ENCODE peak calls at places on chromosomes 7 and 10, in ten cellular contexts. One of them, this sample, is unnamed.

GRCh38 chr7:87416682-87417587 is 58.5 kb downstream of the ABCB4 start:
- DNase-seq in PC-3: peak; percentile 85
- DNase-seq in GM23338: peak; percentile 86
- DNase-seq in endodermal cell: peak; percentile 88
- DNase-seq in astrocyte of the spinal cord: peak; percentile 77
- DNase-seq in adrenal gland: peak; percentile 60
- DNase-seq in AG04450: peak; percentile 21
- DNase-seq in epithelial cell of esophagus: peak; percentile 73
- DNase-seq in heart right ventricle: peak; percentile 66
- DNase-seq in body of pancreas: peak; percentile 68
- DNase-seq in this sample: peak; percentile 10

GRCh38 chr10:24701447-24701846 is 22.2 kb downstream of the ARHGAP21 start:
- DNase-seq in adrenal gland: no peak
- DNase-seq in AG04450: no peak
- DNase-seq in epithelial cell of esophagus: no peak
- DNase-seq in heart right ventricle: no peak
- DNase-seq in GM23338: no peak
- DNase-seq in astrocyte of the spinal cord: no peak
- DNase-seq in endodermal cell: no peak
- DNase-seq in PC-3: no peak
- DNase-seq in body of pancreas: no peak
- DNase-seq in this sample: no peak

GRCh38 chr10:58384095-58384494 is 1.1 kb upstream of the TFAM start:
- DNase-seq in epithelial cell of esophagus: no peak
- DNase-seq in adrenal gland: no peak
- DNase-seq in endodermal cell: no peak
- DNase-seq in astrocyte of the spinal cord: peak; percentile 17
- DNase-seq in body of pancreas: no peak
- DNase-seq in AG04450: no peak
- DNase-seq in PC-3: peak; percentile 62
- DNase-seq in GM23338: no peak
- DNase-seq in heart right ventricle: no peak
- DNase-seq in this sample: no peak

GRCh38 chr10:76185476-76186255 is 754.2 kb downstream of the LRMDA start:
- DNase-seq in endodermal cell: no peak
- DNase-seq in heart right ventricle: no peak
- DNase-seq in body of pancreas: peak; percentile 6
- DNase-seq in adrenal gland: no peak
- DNase-seq in astrocyte of the spinal cord: peak; percentile 2
- DNase-seq in GM23338: no peak
- DNase-seq in AG04450: no peak
- DNase-seq in epithelial cell of esophagus: no peak
- DNase-seq in PC-3: no peak
- DNase-seq in this sample: no peak

GRCh38 chr10:110535958-110536891 is 31.3 kb upstream of the SMC3 start:
- DNase-seq in endodermal cell: peak; percentile 79
- DNase-seq in adrenal gland: no peak
- DNase-seq in epithelial cell of esophagus: peak; percentile 53
- DNase-seq in body of pancreas: peak; percentile 19
- DNase-seq in heart right ventricle: peak; percentile 43
- DNase-seq in GM23338: peak; percentile 57
- DNase-seq in PC-3: peak; percentile 74
- DNase-seq in astrocyte of the spinal cord: peak; percentile 80
- DNase-seq in AG04450: peak; percentile 61
- DNase-seq in this sample: peak; percentile 72

GRCh38 chr7:16817536-16817935 is 12.7 kb upstream of the AGR2 start:
- DNase-seq in heart right ventricle: no peak
- DNase-seq in epithelial cell of esophagus: peak; percentile 87
- DNase-seq in PC-3: peak; percentile 83
- DNase-seq in GM23338: no peak
- DNase-seq in body of pancreas: no peak
- DNase-seq in AG04450: no peak
- DNase-seq in endodermal cell: no peak
- DNase-seq in adrenal gland: no peak
- DNase-seq in astrocyte of the spinal cord: peak; percentile 84
- DNase-seq in this sample: no peak

GRCh38 chr7:101598981-101599681 is 30.0 kb downstream of the MYL10 start:
- DNase-seq in GM23338: no peak
- DNase-seq in adrenal gland: no peak
- DNase-seq in PC-3: no peak
- DNase-seq in astrocyte of the spinal cord: no peak
- DNase-seq in body of pancreas: peak; percentile 9
- DNase-seq in heart right ventricle: no peak
- DNase-seq in AG04450: no peak
- DNase-seq in epithelial cell of esophagus: no peak
- DNase-seq in endodermal cell: no peak
- DNase-seq in this sample: no peak

GRCh38 chr10:102411341-102412255 is 7.0 kb downstream of the PSD start:
- DNase-seq in adrenal gland: no peak
- DNase-seq in heart right ventricle: no peak
- DNase-seq in AG04450: no peak
- DNase-seq in endodermal cell: no peak
- DNase-seq in epithelial cell of esophagus: no peak
- DNase-seq in astrocyte of the spinal cord: no peak
- DNase-seq in GM23338: no peak
- DNase-seq in body of pancreas: no peak
- DNase-seq in PC-3: no peak
- DNase-seq in this sample: no peak

GRCh38 chr7:122072924-122073599 is 71.0 kb downstream of the AASS start:
- DNase-seq in AG04450: no peak
- DNase-seq in GM23338: no peak
- DNase-seq in epithelial cell of esophagus: no peak
- DNase-seq in endodermal cell: no peak
- DNase-seq in heart right ventricle: no peak
- DNase-seq in PC-3: no peak
- DNase-seq in astrocyte of the spinal cord: no peak
- DNase-seq in adrenal gland: no peak
- DNase-seq in body of pancreas: no peak
- DNase-seq in this sample: no peak

GRCh38 chr7:112575864-112576263 is 95.1 kb downstream of the LSMEM1 start:
- DNase-seq in adrenal gland: no peak
- DNase-seq in PC-3: no peak
- DNase-seq in endodermal cell: no peak
- DNase-seq in GM23338: no peak
- DNase-seq in body of pancreas: no peak
- DNase-seq in astrocyte of the spinal cord: no peak
- DNase-seq in epithelial cell of esophagus: peak; percentile 11
- DNase-seq in AG04450: no peak
- DNase-seq in heart right ventricle: no peak
- DNase-seq in this sample: no peak

GRCh38 chr10:129694184-129694583 is 227.1 kb downstream of the MGMT start:
- DNase-seq in endodermal cell: peak; percentile 58
- DNase-seq in astrocyte of the spinal cord: no peak
- DNase-seq in heart right ventricle: no peak
- DNase-seq in PC-3: no peak
- DNase-seq in body of pancreas: peak; percentile 31
- DNase-seq in GM23338: no peak
- DNase-seq in AG04450: no peak
- DNase-seq in epithelial cell of esophagus: no peak
- DNase-seq in adrenal gland: no peak
- DNase-seq in this sample: no peak

GRCh38 chr7:35035511-35035921 is 1.8 kb downstream of the DPY19L1 start:
- DNase-seq in astrocyte of the spinal cord: peak; percentile 69
- DNase-seq in body of pancreas: peak; percentile 10
- DNase-seq in AG04450: no peak
- DNase-seq in GM23338: peak; percentile 60
- DNase-seq in adrenal gland: peak; percentile 28
- DNase-seq in epithelial cell of esophagus: peak; percentile 58
- DNase-seq in heart right ventricle: no peak
- DNase-seq in PC-3: peak; percentile 60
- DNase-seq in endodermal cell: peak; percentile 76
- DNase-seq in this sample: no peak

GRCh38 chr7:150811-151221 is 41.6 kb upstream of the FAM20C start:
- DNase-seq in endodermal cell: no peak
- DNase-seq in adrenal gland: peak; percentile 74
- DNase-seq in heart right ventricle: no peak
- DNase-seq in PC-3: no peak
- DNase-seq in astrocyte of the spinal cord: no peak
- DNase-seq in AG04450: no peak
- DNase-seq in GM23338: no peak
- DNase-seq in epithelial cell of esophagus: no peak
- DNase-seq in body of pancreas: peak; percentile 53
- DNase-seq in this sample: no peak

DNA sequence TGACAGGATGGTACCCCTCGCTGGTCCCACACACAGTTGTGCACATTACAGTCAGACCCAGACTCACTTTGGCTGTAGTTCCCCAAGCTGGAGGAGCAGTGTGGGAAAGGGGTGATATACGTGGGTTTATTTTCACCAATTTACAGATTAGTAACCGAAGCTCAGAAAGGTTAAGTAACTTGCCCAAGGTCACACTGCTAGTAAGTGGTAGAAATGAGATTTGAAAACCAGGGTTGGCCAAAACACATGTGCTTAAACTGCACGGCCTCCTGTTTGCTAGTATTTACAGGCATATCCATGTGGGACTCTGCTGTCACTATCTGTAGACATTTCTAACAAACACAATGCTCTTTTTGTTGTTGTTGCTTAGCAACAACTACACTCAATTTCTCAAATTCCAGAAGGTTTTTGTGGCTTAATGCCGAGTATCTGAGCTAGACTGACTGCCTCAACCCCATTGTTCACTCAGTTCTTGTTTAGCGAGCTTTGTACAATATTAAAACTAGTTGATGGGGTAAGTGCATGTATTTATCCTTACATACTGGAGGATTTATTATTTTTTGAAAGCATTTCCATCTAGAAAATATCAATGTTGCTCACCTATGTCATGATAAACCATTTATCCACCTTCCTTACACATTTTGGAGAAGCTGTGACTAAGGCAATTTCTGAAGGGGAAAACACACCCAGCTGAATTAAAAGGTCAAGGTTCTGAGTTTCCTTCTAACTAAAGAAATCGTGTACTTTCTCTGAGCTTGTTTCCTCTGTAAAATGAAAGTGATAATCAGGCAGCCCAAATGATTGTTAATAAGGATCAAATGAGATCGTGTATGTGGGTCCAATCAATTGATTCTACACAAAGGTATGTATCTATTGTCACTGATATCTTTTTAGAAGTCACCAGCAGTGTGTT is 5.3 kb upstream of the TMEM139 start:
- DNase-seq in heart right ventricle: peak; percentile 37
- DNase-seq in adrenal gland: no peak
- DNase-seq in endodermal cell: no peak
- DNase-seq in GM23338: peak; percentile 48
- DNase-seq in epithelial cell of esophagus: peak; percentile 53
- DNase-seq in astrocyte of the spinal cord: peak; percentile 83
- DNase-seq in body of pancreas: peak; percentile 55
- DNase-seq in PC-3: peak; percentile 91
- DNase-seq in AG04450: no peak
- DNase-seq in this sample: no peak
- H3K4me3 ChIP-seq in heart right ventricle: no peak overlapping the region
- H3K4me3 ChIP-seq in adrenal gland: no peak overlapping the region
- H3K4me3 ChIP-seq in endodermal cell: no peak overlapping the region
- H3K4me3 ChIP-seq in GM23338: no peak overlapping the region
- H3K4me3 ChIP-seq in epithelial cell of esophagus: no peak overlapping the region
- H3K4me3 ChIP-seq in astrocyte of the spinal cord: no peak overlapping the region
- H3K4me3 ChIP-seq in body of pancreas: no peak overlapping the region
- H3K4me3 ChIP-seq in PC-3: peak overlapping the region; percentile 20
- H3K4me3 ChIP-seq in AG04450: no peak overlapping the region
- H3K4me3 ChIP-seq in this sample: no peak overlapping the region

GRCh38 chr7:6531492-6532279 is 19.6 kb downstream of the GRID2IP start:
- DNase-seq in astrocyte of the spinal cord: no peak
- DNase-seq in heart right ventricle: no peak
- DNase-seq in epithelial cell of esophagus: no peak
- DNase-seq in PC-3: no peak
- DNase-seq in AG04450: no peak
- DNase-seq in GM23338: peak; percentile 42
- DNase-seq in adrenal gland: no peak
- DNase-seq in endodermal cell: peak; percentile 59
- DNase-seq in body of pancreas: no peak
- DNase-seq in this sample: no peak
- H3K4me3 ChIP-seq in astrocyte of the spinal cord: no peak overlapping the region
- H3K4me3 ChIP-seq in heart right ventricle: peak overlapping the region; percentile 33
- H3K4me3 ChIP-seq in epithelial cell of esophagus: no peak overlapping the region
- H3K4me3 ChIP-seq in PC-3: no peak overlapping the region
- H3K4me3 ChIP-seq in AG04450: no peak overlapping the region
- H3K4me3 ChIP-seq in GM23338: peak overlapping the region; percentile 95
- H3K4me3 ChIP-seq in adrenal gland: no peak overlapping the region
- H3K4me3 ChIP-seq in endodermal cell: peak overlapping the region; percentile 81
- H3K4me3 ChIP-seq in body of pancreas: no peak overlapping the region
- H3K4me3 ChIP-seq in this sample: no peak overlapping the region

GRCh38 chr7:128937271-128937646 is 468 bp upstream of the IRF5 start:
- DNase-seq in AG04450: no peak
- DNase-seq in GM23338: no peak
- DNase-seq in epithelial cell of esophagus: no peak
- DNase-seq in heart right ventricle: no peak
- DNase-seq in PC-3: no peak
- DNase-seq in adrenal gland: no peak
- DNase-seq in body of pancreas: no peak
- DNase-seq in astrocyte of the spinal cord: no peak
- DNase-seq in endodermal cell: peak; percentile 53
- DNase-seq in this sample: no peak
- H3K4me3 ChIP-seq in AG04450: no peak overlapping the region
- H3K4me3 ChIP-seq in GM23338: peak overlapping the region; percentile 61
- H3K4me3 ChIP-seq in epithelial cell of esophagus: peak overlapping the region; percentile 55
- H3K4me3 ChIP-seq in heart right ventricle: peak overlapping the region; percentile 58
- H3K4me3 ChIP-seq in PC-3: peak overlapping the region; percentile 94
- H3K4me3 ChIP-seq in adrenal gland: no peak overlapping the region
- H3K4me3 ChIP-seq in body of pancreas: no peak overlapping the region
- H3K4me3 ChIP-seq in astrocyte of the spinal cord: no peak overlapping the region
- H3K4me3 ChIP-seq in endodermal cell: no peak overlapping the region
- H3K4me3 ChIP-seq in this sample: no peak overlapping the region

GRCh38 chr10:42932735-42933453 is 144.0 kb upstream of the RET start:
- DNase-seq in AG04450: no peak
- DNase-seq in epithelial cell of esophagus: no peak
- DNase-seq in astrocyte of the spinal cord: no peak
- DNase-seq in GM23338: peak; percentile 84
- DNase-seq in endodermal cell: peak; percentile 96
- DNase-seq in heart right ventricle: no peak
- DNase-seq in adrenal gland: no peak
- DNase-seq in body of pancreas: no peak
- DNase-seq in PC-3: no peak
- DNase-seq in this sample: no peak
- H3K4me3 ChIP-seq in AG04450: no peak overlapping the region
- H3K4me3 ChIP-seq in epithelial cell of esophagus: no peak overlapping the region
- H3K4me3 ChIP-seq in astrocyte of the spinal cord: no peak overlapping the region
- H3K4me3 ChIP-seq in GM23338: peak overlapping the region; percentile 78
- H3K4me3 ChIP-seq in endodermal cell: peak overlapping the region; percentile 58
- H3K4me3 ChIP-seq in heart right ventricle: peak overlapping the region; percentile 30
- H3K4me3 ChIP-seq in adrenal gland: no peak overlapping the region
- H3K4me3 ChIP-seq in body of pancreas: no peak overlapping the region
- H3K4me3 ChIP-seq in PC-3: no peak overlapping the region
- H3K4me3 ChIP-seq in this sample: no peak overlapping the region

GRCh38 chr7:123752534-123752933 is 3.7 kb upstream of the WASL start:
- DNase-seq in heart right ventricle: no peak
- DNase-seq in GM23338: no peak
- DNase-seq in endodermal cell: no peak
- DNase-seq in adrenal gland: no peak
- DNase-seq in AG04450: no peak
- DNase-seq in body of pancreas: no peak
- DNase-seq in PC-3: no peak
- DNase-seq in astrocyte of the spinal cord: no peak
- DNase-seq in epithelial cell of esophagus: no peak
- DNase-seq in this sample: no peak
- H3K4me3 ChIP-seq in heart right ventricle: no peak overlapping the region
- H3K4me3 ChIP-seq in GM23338: peak overlapping the region; percentile 82
- H3K4me3 ChIP-seq in endodermal cell: no peak overlapping the region
- H3K4me3 ChIP-seq in adrenal gland: no peak overlapping the region
- H3K4me3 ChIP-seq in AG04450: no peak overlapping the region
- H3K4me3 ChIP-seq in body of pancreas: no peak overlapping the region
- H3K4me3 ChIP-seq in PC-3: no peak overlapping the region
- H3K4me3 ChIP-seq in astrocyte of the spinal cord: no peak overlapping the region
- H3K4me3 ChIP-seq in epithelial cell of esophagus: no peak overlapping the region
- H3K4me3 ChIP-seq in this sample: no peak overlapping the region

This sample was measured in MG63.